ENCODE peak calls at places on chromosome 21, in five cellular contexts. One of them, this sample, is unnamed.

GRCh38 chr21:35169574-35169973 is 120.5 kb upstream of the RUNX1 start:
- DNase-seq in OCI-M1: no peak
- DNase-seq in head of caudate nucleus: no peak
- DNase-seq in HuH-7: no peak
- DNase-seq in brain microvascular endothelial cell: no peak
- DNase-seq in this sample: no peak

GRCh38 chr21:41961282-41961701 is 7.5 kb upstream of the C2CD2 start:
- DNase-seq in OCI-M1: no peak
- DNase-seq in head of caudate nucleus: no peak
- DNase-seq in HuH-7: no peak
- DNase-seq in brain microvascular endothelial cell: no peak
- DNase-seq in this sample: no peak

GRCh38 chr21:36548866-36549265 is 68.9 kb upstream of the CLDN14 start:
- DNase-seq in OCI-M1: no peak
- DNase-seq in head of caudate nucleus: no peak
- DNase-seq in HuH-7: no peak
- DNase-seq in brain microvascular endothelial cell: no peak
- DNase-seq in this sample: no peak

GRCh38 chr21:42997053-42997452 is 22.7 kb downstream of the PKNOX1 start:
- DNase-seq in OCI-M1: no peak
- DNase-seq in head of caudate nucleus: peak
- DNase-seq in HuH-7: no peak
- DNase-seq in brain microvascular endothelial cell: peak
- DNase-seq in this sample: no peak

GRCh38 chr21:38976900-38977299 is 171.2 kb downstream of the ETS2 start:
- DNase-seq in OCI-M1: no peak
- DNase-seq in head of caudate nucleus: no peak
- DNase-seq in HuH-7: no peak
- DNase-seq in brain microvascular endothelial cell: no peak
- DNase-seq in this sample: no peak

GRCh38 chr21:46154155-46154954 is 1.0 kb downstream of the FTCD start:
- DNase-seq in OCI-M1: no peak
- DNase-seq in head of caudate nucleus: no peak
- DNase-seq in HuH-7: no peak
- DNase-seq in brain microvascular endothelial cell: no peak
- DNase-seq in this sample: peak

GRCh38 chr21:31236528-31236927 is 107.5 kb downstream of the TIAM1 start:
- DNase-seq in OCI-M1: no peak
- DNase-seq in head of caudate nucleus: no peak
- DNase-seq in HuH-7: no peak
- DNase-seq in brain microvascular endothelial cell: no peak
- DNase-seq in this sample: no peak

GRCh38 chr21:32861871-32862270 is 90.3 kb upstream of the PAXBP1 start:
- DNase-seq in OCI-M1: no peak
- DNase-seq in head of caudate nucleus: no peak
- DNase-seq in HuH-7: no peak
- DNase-seq in brain microvascular endothelial cell: no peak
- DNase-seq in this sample: no peak

GRCh38 chr21:15121655-15122120 is 56.9 kb upstream of the NRIP1 start:
- DNase-seq in OCI-M1: no peak
- DNase-seq in head of caudate nucleus: no peak
- DNase-seq in HuH-7: no peak
- DNase-seq in brain microvascular endothelial cell: peak
- DNase-seq in this sample: no peak

GRCh38 chr21:45874716-45875415 is 106.7 kb upstream of the COL6A1 start:
- DNase-seq in OCI-M1: no peak
- DNase-seq in head of caudate nucleus: no peak
- DNase-seq in HuH-7: no peak
- DNase-seq in brain microvascular endothelial cell: peak
- DNase-seq in this sample: no peak

GRCh38 chr21:14757533-14758327 is 211.6 kb upstream of the SAMSN1 start:
- DNase-seq in OCI-M1: no peak
- DNase-seq in head of caudate nucleus: no peak
- DNase-seq in HuH-7: no peak
- DNase-seq in brain microvascular endothelial cell: no peak
- DNase-seq in this sample: no peak